ENCODE peak calls at places on chromosomes 7 and 10, in ten cellular contexts. G is AG10803, F is tibial artery, N is NB4, M is OCI-LY7, Z is AG04449, X is mucosa of descending colon, I is heart right ventricle, R is pancreas, J is choroid plexus epithelial cell. Q is an unnamed sample.

GRCh38 chr10:103575416-103576075 is 82.0 kb downstream of the NEURL1 start:
- DNase-seq in F (no peak), I (no peak), X (no peak), M (no peak), N (no peak), G (no peak), Z (no peak), R (peak), J (no peak), Q (no peak)

GRCh38 chr7:27839099-27839498 is 99.1 kb downstream of the TAX1BP1 start:
- DNase-seq in R (no peak), I (no peak), M (no peak), J (no peak), F (no peak), G (no peak), N (no peak), Z (no peak), X (no peak), Q (no peak)

GRCh38 chr10:74371696-74372095 is 220.7 kb downstream of the ADK start:
- DNase-seq in I (no peak), N (no peak), R (no peak), G (peak), X (no peak), F (no peak), Z (no peak), J (peak), M (no peak), Q (no peak)

GRCh38 chr10:42952358-42952757 is 124.5 kb upstream of the RET start:
- DNase-seq in X (peak), N (peak), F (peak), G (peak), Z (no peak), M (no peak), J (no peak), I (peak), R (peak), Q (no peak)

GRCh38 chr7:152335900-152336571 is 99.8 kb downstream of the KMT2C start:
- DNase-seq in Z (no peak), N (no peak), J (peak), G (no peak), F (no peak), R (no peak), I (no peak), M (no peak), X (no peak), Q (peak)

GRCh38 chr10:61000769-61001730 is 57.1 kb upstream of the RHOBTB1 start:
- DNase-seq in M (no peak), G (peak), J (peak), Z (no peak), X (peak), I (no peak), N (no peak), F (no peak), R (peak), Q (no peak)

GRCh38 chr10:129655007-129655678 is 188.1 kb downstream of the MGMT start:
- DNase-seq in G (no peak), N (no peak), F (no peak), J (no peak), X (no peak), R (no peak), M (no peak), I (no peak), Z (no peak), Q (no peak)

GRCh38 chr10:22945934-22946673 is 18.3 kb downstream of the ARMC3 start:
- DNase-seq in R (no peak), Z (no peak), F (no peak), M (no peak), G (no peak), N (no peak), I (no peak), J (no peak), X (no peak), Q (peak)

GRCh38 chr7:39605087-39605486 is 18.3 kb upstream of the RALA start:
- DNase-seq in I (no peak), M (no peak), J (no peak), G (no peak), R (no peak), X (no peak), Z (no peak), N (no peak), F (no peak), Q (no peak)

GRCh38 chr10:28818645-28819036 is 141.3 kb downstream of the BAMBI start:
- DNase-seq in M (no peak), Z (no peak), J (no peak), G (no peak), F (no peak), R (no peak), N (no peak), I (no peak), X (no peak), Q (no peak)

GRCh38 chr7:935321-936130 is 19.0 kb downstream of the ADAP1 start:
- DNase-seq in Z (no peak), R (peak), N (no peak), J (no peak), M (no peak), X (peak), G (no peak), F (no peak), I (no peak), Q (no peak)
- TF ChIP-seq CTCF in Z (no peak), R (no peak), N (no peak), J (no peak), M (no peak), X (no peak), G (no peak), F (no peak), I (no peak), Q (no peak)

GRCh38 chr7:74288034-74288881 is 949 bp upstream of the CLIP2 start:
- DNase-seq in N (peak), G (peak), I (no peak), Z (no peak), R (no peak), M (no peak), J (no peak), F (no peak), X (no peak), Q (peak)
- H3K4me3 ChIP-seq in N (peak), G (no peak), I (peak), Z (peak), R (peak), M (peak), J (peak), F (peak), X (peak), Q (peak)

DNA sequence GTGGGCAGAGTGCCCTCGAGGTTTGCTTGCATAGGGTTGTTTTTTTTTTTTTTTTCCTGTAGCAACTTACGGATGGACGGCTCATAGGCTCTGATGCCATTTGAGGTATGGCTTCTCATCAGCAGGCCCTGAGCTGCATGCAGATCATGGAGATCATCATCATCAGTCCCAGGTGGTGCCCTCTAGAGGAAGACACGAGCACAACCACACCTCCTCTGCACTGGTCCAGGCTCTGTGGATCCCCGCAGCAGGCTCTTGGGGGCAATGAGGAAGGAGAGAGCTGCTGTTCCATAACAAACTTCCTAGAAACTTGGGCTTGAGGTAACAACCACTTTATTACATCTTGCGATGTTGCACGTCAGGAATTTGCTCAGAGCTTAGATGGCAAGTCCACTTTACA is 132.7 kb upstream of the CXCL12 start:
- DNase-seq in J (no peak), M (peak), R (no peak), Z (no peak), F (no peak), I (no peak), G (no peak), X (no peak), N (peak), Q (peak)
- TF ChIP-seq CTCF in J (peak), M (peak), R (no peak), Z (peak), F (no peak), I (no peak), G (peak), X (no peak), N (peak), Q (peak)

DNA sequence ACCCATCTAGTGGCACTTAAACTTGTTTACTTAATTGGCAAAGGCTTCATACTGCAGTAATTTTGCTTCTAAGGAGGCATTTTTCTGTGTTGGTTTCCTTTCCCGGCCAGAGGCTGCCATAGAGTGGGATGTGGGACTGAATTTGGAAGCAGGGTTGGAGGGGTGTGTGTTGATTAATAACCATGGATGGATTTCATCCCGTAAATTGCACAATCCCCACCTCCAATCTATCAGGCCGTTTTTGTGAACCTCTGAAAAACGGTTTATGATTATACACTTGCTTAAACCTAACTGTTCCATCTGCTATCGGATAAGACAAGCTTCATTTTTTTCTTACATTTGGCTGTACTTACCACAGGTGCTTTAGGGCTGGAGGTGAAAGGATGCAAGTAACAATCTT is 1.3 kb downstream of the TMEM60 start:
- DNase-seq in I (no peak), G (no peak), R (no peak), X (no peak), F (no peak), M (no peak), J (no peak), N (no peak), Z (no peak), Q (no peak)
- H3K4me3 ChIP-seq in I (peak), G (peak), R (peak), X (no peak), F (peak), M (peak), J (peak), N (peak), Z (peak), Q (peak)

DNA sequence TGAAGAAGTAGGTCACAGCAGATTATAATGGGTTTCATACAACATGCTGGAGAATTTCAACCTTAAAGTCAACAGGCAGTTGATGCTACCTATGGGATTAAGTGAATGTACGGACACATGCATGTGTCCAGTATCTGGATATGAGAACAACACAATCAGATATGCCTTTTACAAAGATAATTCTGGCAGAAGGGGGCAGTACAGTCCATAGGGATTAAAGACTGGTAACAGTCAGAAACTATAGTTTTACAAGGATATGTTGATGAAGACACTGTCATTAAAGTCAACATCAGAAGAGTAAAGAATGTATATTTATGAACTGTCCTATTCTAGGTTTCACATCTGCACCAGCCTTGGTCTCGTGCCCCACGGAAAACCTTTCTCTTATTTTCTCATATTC is 41.5 kb downstream of the ANKMY2 start:
- DNase-seq in X (no peak), Z (no peak), G (peak), F (no peak), I (no peak), N (peak), J (peak), R (no peak), M (no peak), Q (no peak)
- TF ChIP-seq CTCF in X (no peak), Z (no peak), G (peak), F (peak), I (peak), N (no peak), J (peak), R (no peak), M (peak), Q (peak)

DNA sequence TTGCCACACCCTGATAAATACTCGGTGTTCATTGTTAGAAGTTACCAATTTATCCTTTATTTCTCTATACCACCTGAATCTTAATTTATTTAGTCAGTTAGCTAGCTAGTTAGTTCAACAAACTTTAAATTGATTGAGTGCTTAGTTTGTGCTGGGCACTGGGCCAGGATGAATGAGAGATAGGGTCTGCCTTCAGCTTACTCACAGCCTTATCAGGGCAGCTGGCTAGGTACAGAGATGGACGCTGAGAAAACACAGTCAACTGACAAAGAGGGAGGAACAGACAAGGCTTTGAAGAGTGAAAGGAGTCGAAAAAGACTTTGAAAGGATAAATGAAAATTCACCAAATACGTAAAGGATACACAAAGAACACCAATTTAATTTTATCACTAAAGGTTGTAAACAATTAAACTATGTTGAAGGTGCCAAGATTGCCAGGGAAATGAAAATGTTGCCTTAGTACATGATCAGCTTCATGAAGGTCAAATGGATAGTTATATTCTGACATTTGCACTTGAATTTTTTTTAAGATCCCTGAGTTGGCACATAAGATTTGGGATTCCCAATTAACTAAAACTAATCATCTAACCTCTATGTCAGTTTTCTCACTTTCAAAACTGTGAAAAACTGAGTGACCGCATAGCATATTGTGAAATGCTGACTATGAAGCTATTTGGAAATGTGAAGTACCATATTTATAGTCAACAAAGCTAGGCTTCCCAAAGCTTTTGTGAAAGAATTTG is 2.1 kb downstream of the CAV2 start:
- DNase-seq in M (no peak), R (no peak), J (peak), F (no peak), Z (no peak), I (peak), X (no peak), N (no peak), G (peak), Q (no peak)
- H3K4me3 ChIP-seq in M (no peak), R (peak), J (peak), F (peak), Z (peak), I (peak), X (no peak), N (no peak), G (peak), Q (no peak)

Q was measured in GM12865.